ENCODE peak calls at places on chromosomes 4 and X, in four cellular contexts. P, O, F and J are unnamed samples.
A peak's percentile ranks its signal among the peaks of the same experiment; 100 is the strongest.

GRCh38 chr4:39931441-39931901 is 46.2 kb downstream of the PDS5A start:
- DNase-seq in P (no peak), O (no peak), F (no peak), J (no peak)

GRCh38 chr4:101600287-101600686 is 190.2 kb upstream of the BANK1 start:
- DNase-seq in P (no peak), O (no peak), F (no peak), J (no peak)

GRCh38 chrX:84933956-84934556 is 69.6 kb upstream of the APOOL start:
- DNase-seq in P (no peak), O (no peak), F (no peak), J (no peak)

GRCh38 chr4:125368161-125368560 is 53.4 kb downstream of the FAT4 start:
- DNase-seq in P (no peak), O (peak; percentile 66), F (no peak), J (no peak)

GRCh38 chr4:139076016-139076744 is 60.6 kb downstream of the NOCT start:
- DNase-seq in P (no peak), O (no peak), F (no peak), J (no peak)

GRCh38 chrX:88560673-88561330 is 186.2 kb upstream of the CPXCR1 start:
- DNase-seq in P (no peak), O (no peak), F (no peak), J (no peak)

GRCh38 chr4:69738872-69739271 is 21.5 kb downstream of the SULT1B1 start:
- DNase-seq in P (no peak), O (no peak), F (no peak), J (no peak)

GRCh38 chr4:78652282-78652876 is 100.8 kb downstream of the ANXA3 start:
- DNase-seq in P (no peak), O (peak; percentile 66), F (no peak), J (no peak)

GRCh38 chrX:45807572-45808425 is 607.1 kb upstream of the DIPK2B start:
- DNase-seq in P (no peak), O (peak; percentile 67), F (no peak), J (peak; percentile 74)

GRCh38 chr4:813900-814299 is 12.0 kb downstream of the CPLX1 start:
- DNase-seq in P (no peak), O (no peak), F (no peak), J (no peak)

GRCh38 chr4:53905935-53906377 is 158.4 kb downstream of the CHIC2 start:
- DNase-seq in P (peak; percentile 20), O (peak; percentile 68), F (peak; percentile 7), J (peak; percentile 70)

GRCh38 chr4:978957-979701 is 5.8 kb upstream of the DGKQ start:
- DNase-seq in P (no peak), O (no peak), F (no peak), J (no peak)

GRCh38 chr4:141473952-141474351 is 162.4 kb upstream of the IL15 start:
- DNase-seq in P (no peak), O (peak; percentile 10), F (no peak), J (peak; percentile 35)

GRCh38 chrX:13733506-13733905 is 914 bp downstream of the TRAPPC2 start:
- DNase-seq in P (no peak), O (no peak), F (no peak), J (no peak)

GRCh38 chr4:121908346-121908745 is 38.1 kb upstream of the BBS7 start:
- DNase-seq in P (no peak), O (no peak), F (no peak), J (no peak)

GRCh38 chr4:124053872-124054538 is 657.4 kb downstream of the SPRY1 start:
- DNase-seq in P (no peak), O (peak; percentile 70), F (no peak), J (no peak)

GRCh38 chrX:330726-331144 is 12.1 kb upstream of the GTPBP6 start:
- DNase-seq in P (no peak), O (no peak), F (no peak), J (no peak)